ENCODE peak calls at places on chromosomes 13 and 19, in six cellular contexts. I is stimulated activated naive CD8-positive, alpha-beta T cell treated with anti-CD3 and anti-CD28 coated beads, Interleukin-15, Interleukin-2, amounts not matched to agents 100 U/mL and 50 U/mL, for 24 hours; X is germinal center; U is T-cell; K is effector memory CD8-positive, alpha-beta T cell; A is NCI-H2081. S is an unnamed sample.

GRCh38 chr13:31440132-31440531 is 240.4 kb downstream of the B3GLCT start:
- DNase-seq in A (no peak), I (no peak), U (no peak), X (no peak), K (no peak), S (no peak)

GRCh38 chr13:45102136-45102802 is 18.0 kb upstream of the GTF2F2 start:
- DNase-seq in U (no peak), I (no peak), X (no peak), A (no peak), K (no peak), S (no peak)

GRCh38 chr13:104140557-104140956 is 1074.3 kb upstream of the SLC10A2 start:
- DNase-seq in K (no peak), X (no peak), I (no peak), A (peak), U (no peak), S (no peak)

GRCh38 chr13:100235311-100235901 is 146.5 kb downstream of the PCCA start:
- DNase-seq in A (peak), U (no peak), K (peak), X (peak), I (no peak), S (no peak)

GRCh38 chr13:25409938-25410337 is 38.2 kb downstream of the ATP8A2 start:
- DNase-seq in I (no peak), U (no peak), X (no peak), K (no peak), A (no peak), S (no peak)

GRCh38 chr19:40736661-40737060 is 13.6 kb downstream of the ACTMAP start:
- DNase-seq in I (no peak), U (no peak), A (no peak), K (no peak), X (no peak), S (no peak)

GRCh38 chr19:42295342-42295741 is 6.6 kb upstream of the PRR19 start:
- DNase-seq in A (no peak), X (no peak), K (no peak), U (no peak), I (no peak), S (no peak)

GRCh38 chr13:73870036-73870741 is 264.0 kb downstream of the KLF12 start:
- DNase-seq in I (no peak), A (no peak), X (no peak), U (no peak), K (no peak), S (no peak)

GRCh38 chr13:53238241-53238640 is 209.6 kb downstream of the OLFM4 start:
- DNase-seq in K (no peak), X (no peak), A (peak), U (no peak), I (no peak), S (no peak)

GRCh38 chr13:33763021-33763420 is 54.9 kb upstream of the RFC3 start:
- DNase-seq in K (no peak), U (no peak), A (no peak), I (no peak), X (no peak), S (no peak)

GRCh38 chr13:89097994-89098393 is 1426.8 kb downstream of the SLITRK5 start:
- DNase-seq in I (no peak), U (no peak), A (no peak), K (no peak), X (no peak), S (no peak)

GRCh38 chr19:40217027-40217810 is 965 bp downstream of the TTC9B start:
- DNase-seq in K (no peak), U (no peak), A (peak), I (peak), X (peak), S (no peak)

GRCh38 chr13:29886446-29886845 is 36.0 kb upstream of the UBL3 start:
- DNase-seq in U (no peak), K (no peak), X (no peak), I (peak), A (no peak), S (no peak)

GRCh38 chr19:50332264-50333038 is 3.3 kb upstream of the KCNC3 start:
- DNase-seq in U (no peak), I (no peak), K (no peak), A (no peak), X (no peak), S (no peak)

GRCh38 chr13:79989251-79989661 is 351.7 kb downstream of the SPRY2 start:
- DNase-seq in A (no peak), K (no peak), U (no peak), X (no peak), I (no peak), S (no peak)

GRCh38 chr13:42174344-42175162 is 97.4 kb upstream of the AKAP11 start:
- DNase-seq in K (no peak), U (no peak), A (no peak), I (no peak), X (no peak), S (no peak)

GRCh38 chr19:35755160-35755549 is 1.7 kb downstream of the HSPB6 start:
- DNase-seq in K (no peak), A (no peak), I (no peak), X (no peak), U (no peak), S (no peak)

GRCh38 chr19:4352701-4353121 is 9.3 kb downstream of the MPND start:
- DNase-seq in I (peak), X (peak), K (peak), A (no peak), U (peak), S (peak)

GRCh38 chr13:85698236-85698635 is 101.0 kb downstream of the SLITRK6 start:
- DNase-seq in K (no peak), X (no peak), I (no peak), A (no peak), U (no peak), S (no peak)

GRCh38 chr13:75760182-75760981 is 124.3 kb downstream of the LMO7 start:
- DNase-seq in I (no peak), K (no peak), X (peak), A (peak), U (no peak), S (peak)

GRCh38 chr13:26062853-26063444 is 11.1 kb upstream of the SHISA2 start:
- DNase-seq in K (peak), A (peak), U (peak), I (no peak), X (no peak), S (no peak)

GRCh38 chr19:19105365-19106060 is 32.8 kb downstream of the TMEM161A start:
- DNase-seq in A (no peak), X (peak), I (no peak), U (no peak), K (no peak), S (no peak)